ENCODE peak calls at places on chromosomes 12 and 14, in five cellular contexts. S is fibroblast of mammary gland; H is MM.1S; F is left colon; P is naive thymus-derived CD8-positive, alpha-beta T cell. A is an unnamed sample.

GRCh38 chr12:53849113-53849512 is 89.5 kb upstream of the HOXC13 start:
- DNase-seq in P (no peak), F (no peak), H (no peak), S (no peak), A (no peak)

GRCh38 chr12:123471374-123472068 is 13.6 kb downstream of the SNRNP35 start:
- DNase-seq in P (no peak), S (peak), F (no peak), H (no peak), A (no peak)

GRCh38 chr14:54651649-54652048 is 84.7 kb downstream of the SAMD4A start:
- DNase-seq in H (no peak), P (no peak), S (no peak), F (no peak), A (no peak)

GRCh38 chr14:72700338-72701231 is 193.3 kb downstream of the DPF3 start:
- DNase-seq in P (no peak), H (no peak), S (no peak), F (no peak), A (no peak)

GRCh38 chr12:79661629-79662028 is 29.1 kb downstream of the PAWR start:
- DNase-seq in P (no peak), H (no peak), F (no peak), S (peak), A (no peak)

GRCh38 chr14:90060965-90061848 is 587 bp upstream of the KCNK13 start:
- DNase-seq in F (no peak), P (no peak), S (no peak), H (no peak), A (no peak)

GRCh38 chr14:77936138-77936639 is 136.3 kb downstream of the ADCK1 start:
- DNase-seq in H (no peak), F (no peak), S (no peak), P (no peak), A (no peak)

GRCh38 chr14:96915478-96915877 is 118.3 kb downstream of the VRK1 start:
- DNase-seq in P (no peak), F (no peak), S (no peak), H (no peak), A (no peak)

GRCh38 chr12:9649532-9649940 is 20.0 kb upstream of the CLEC2D start:
- DNase-seq in P (peak), S (no peak), F (no peak), H (peak), A (no peak)

GRCh38 chr12:110316861-110317260 is 35.8 kb downstream of the ATP2A2 start:
- DNase-seq in F (no peak), S (peak), H (no peak), P (no peak), A (no peak)

GRCh38 chr14:99531221-99532096 is 50.2 kb downstream of the CCNK start:
- DNase-seq in F (no peak), H (no peak), S (peak), P (no peak), A (no peak)

GRCh38 chr14:44316647-44317432 is 190.2 kb downstream of the FSCB start:
- DNase-seq in P (no peak), S (peak), H (peak), F (peak), A (no peak)

GRCh38 chr12:29396774-29397173 is 15.8 kb upstream of the ERGIC2 start:
- DNase-seq in F (no peak), H (no peak), S (no peak), P (no peak), A (no peak)

GRCh38 chr12:67651380-67651695 is 2.8 kb downstream of the DYRK2 start:
- DNase-seq in H (peak), P (peak), F (no peak), S (peak), A (peak)

GRCh38 chr14:96852823-96853422 is 55.7 kb downstream of the VRK1 start:
- DNase-seq in H (no peak), S (peak), F (no peak), P (no peak), A (no peak)

GRCh38 chr12:57063991-57064725 is 14.2 kb upstream of the MYO1A start:
- DNase-seq in P (peak), F (no peak), H (peak), S (no peak), A (no peak)

GRCh38 chr12:46608431-46609280 is 217.1 kb downstream of the SLC38A4 start:
- DNase-seq in H (no peak), P (no peak), S (peak), F (no peak), A (no peak)

GRCh38 chr14:83379371-83379770 is 1845.7 kb upstream of the SEL1L start:
- DNase-seq in S (peak), H (no peak), F (no peak), P (no peak), A (no peak)

GRCh38 chr14:73809386-73809785 is 42.2 kb upstream of the PTGR2 start:
- DNase-seq in F (no peak), P (no peak), H (no peak), S (no peak), A (no peak)

GRCh38 chr12:48265792-48266191 is 62.7 kb upstream of the OR10AD1 start:
- DNase-seq in F (no peak), H (no peak), P (no peak), S (no peak), A (no peak)

GRCh38 chr12:72095025-72095424 is 156.4 kb downstream of the TPH2 start:
- DNase-seq in P (no peak), F (no peak), S (no peak), H (no peak), A (no peak)

GRCh38 chr14:58278177-58278576 is 20.2 kb upstream of the ARID4A start:
- DNase-seq in S (no peak), F (no peak), P (no peak), H (no peak), A (no peak)

GRCh38 chr14:94163806-94164205 is 10.3 kb upstream of the PPP4R4 start:
- DNase-seq in F (no peak), S (no peak), H (no peak), P (no peak), A (peak)

GRCh38 chr14:31291210-31291609 is 83.6 kb upstream of the HECTD1 start:
- DNase-seq in H (no peak), P (no peak), S (no peak), F (no peak), A (no peak)

GRCh38 chr14:68884031-68885030 is 91.5 kb upstream of the ZFP36L1 start:
- DNase-seq in F (peak), H (no peak), P (no peak), S (peak), A (no peak)

GRCh38 chr14:66496188-66496807 is 10.1 kb downstream of the CCDC196 start:
- DNase-seq in P (no peak), H (no peak), S (peak), F (no peak), A (no peak)

GRCh38 chr14:50659327-50659974 is 8.7 kb downstream of the SAV1 start:
- DNase-seq in S (no peak), F (no peak), H (no peak), P (no peak), A (no peak)

GRCh38 chr12:47102845-47103666 is 23.3 kb upstream of the AMIGO2 start:
- DNase-seq in H (no peak), F (peak), P (no peak), S (peak), A (no peak)

GRCh38 chr14:36396798-36397197 is 76.4 kb upstream of the MBIP start:
- DNase-seq in H (no peak), P (no peak), F (no peak), S (no peak), A (no peak)

GRCh38 chr12:105640780-105641179 is 310.3 kb downstream of the C12orf75 start:
- DNase-seq in F (no peak), S (no peak), H (no peak), P (no peak), A (no peak)